ENCODE peak calls at places on chromosomes 5 and 9, in four cellular contexts. J is HAP-1; M is heart left ventricle; X is stimulated activated CD4-positive, alpha-beta T cell treated with anti-CD3 and anti-CD28 coated beads, Interleukin-15, amount 100 ng/mL, for 1 hour. Z is an unnamed sample.
A peak's percentile ranks its signal among the peaks of the same experiment; 100 is the strongest.

GRCh38 chr9:134642385-134643181 is 980 bp downstream of the COL5A1 start:
- DNase-seq in X (no peak), M (peak; percentile 62), J (no peak), Z (no peak)

GRCh38 chr5:21195145-21195544 is 1207.1 kb upstream of the CDH18 start:
- DNase-seq in X (no peak), M (no peak), J (no peak), Z (no peak)

GRCh38 chr5:171857537-171857936 is 71.9 kb downstream of the SMIM23 start:
- DNase-seq in J (no peak), X (no peak), M (no peak), Z (no peak)

GRCh38 chr5:16992444-16992843 is 56.4 kb upstream of the MYO10 start:
- DNase-seq in J (no peak), M (no peak), X (no peak), Z (peak; percentile 8)

GRCh38 chr9:21078702-21079101 is 960 bp upstream of the IFNB1 start:
- DNase-seq in J (no peak), X (no peak), M (no peak), Z (no peak)

GRCh38 chr9:105608685-105609598 is 51.0 kb downstream of the FKTN start:
- DNase-seq in X (no peak), M (no peak), J (peak; percentile 19), Z (no peak)

GRCh38 chr9:13719981-13720380 is 440.5 kb upstream of the MPDZ start:
- DNase-seq in J (no peak), M (no peak), X (no peak), Z (no peak)

GRCh38 chr5:84202136-84202535 is 182.5 kb downstream of the EDIL3 start:
- DNase-seq in X (no peak), J (no peak), M (no peak), Z (no peak)

GRCh38 chr9:94758844-94759243 is 32.3 kb downstream of the AOPEP start:
- DNase-seq in M (no peak), X (no peak), J (no peak), Z (no peak)

GRCh38 chr9:36728651-36729520 is 156.2 kb downstream of the MELK start:
- DNase-seq in J (peak; percentile 92), X (peak; percentile 30), M (peak; percentile 26), Z (peak; percentile 35)

GRCh38 chr9:95729066-95729465 is 146.4 kb upstream of the ERCC6L2 start:
- DNase-seq in M (no peak), X (no peak), J (no peak), Z (no peak)

GRCh38 chr9:135252980-135253304 is 165.5 kb downstream of the OLFM1 start:
- DNase-seq in M (no peak), J (no peak), X (no peak), Z (no peak)

GRCh38 chr9:34252670-34253459 is 74.0 kb downstream of the UBAP1 start:
- DNase-seq in M (peak; percentile 73), X (peak; percentile 34), J (peak; percentile 86), Z (peak; percentile 58)

GRCh38 chr9:121267689-121268597 is at the start of gene GSN:
- DNase-seq in X (peak; percentile 15), J (peak; percentile 79), M (peak; percentile 90), Z (peak; percentile 40)

GRCh38 chr5:140219068-140219971 is 44.3 kb downstream of the CYSTM1 start:
- DNase-seq in J (no peak), X (no peak), M (no peak), Z (no peak)

GRCh38 chr5:936149-937144 is 43.8 kb downstream of the TRIP13 start:
- DNase-seq in J (no peak), M (no peak), X (no peak), Z (no peak)

GRCh38 chr5:163106098-163106497 is 331.3 kb upstream of the CCNG1 start:
- DNase-seq in X (no peak), J (no peak), M (no peak), Z (no peak)

GRCh38 chr9:20292002-20292401 is 330.3 kb downstream of the MLLT3 start:
- DNase-seq in M (no peak), J (peak; percentile 56), X (no peak), Z (no peak)

GRCh38 chr5:80072103-80073073 is 37.2 kb downstream of the THBS4 start:
- DNase-seq in J (no peak), X (no peak), M (no peak), Z (no peak)

GRCh38 chr5:16540421-16540820 is 74.8 kb upstream of the ZNF622 start:
- DNase-seq in M (no peak), X (no peak), J (no peak), Z (no peak)

GRCh38 chr5:138438003-138438723 is 694 bp upstream of the REEP2 start:
- DNase-seq in X (no peak), M (no peak), J (no peak), Z (no peak)

GRCh38 chr5:72799721-72800120 is 16.7 kb upstream of the TNPO1 start:
- DNase-seq in X (no peak), M (no peak), J (no peak), Z (no peak)

GRCh38 chr9:113622600-113623400 is 159.3 kb downstream of the RGS3 start:
- DNase-seq in X (no peak), J (no peak), M (peak; percentile 37), Z (peak; percentile 20)